ENCODE peak calls at places on chromosomes 3 and 15, in eight cellular contexts. L is breast epithelium; X is activated CD4-positive, alpha-beta T cell treated with anti-CD3 and anti-CD28 coated beads, Interleukin-2, amount 50 U/mL, for 4 hours; T is T-helper 2 cell; Z is activated effector memory CD4-positive, alpha-beta T cell treated with anti-CD3 and anti-CD28 coated beads, Interleukin-2, amount 50 U/mL, for 16 hours; A is EL; U is A673; D is AG04450. J is an unnamed sample.

GRCh38 chr15:101068961-101069734 is 150.0 kb downstream of the LRRK1 start:
- DNase-seq in L (no peak), X (no peak), T (no peak), Z (no peak), A (peak; percentile 65), U (no peak), D (no peak), J (peak; percentile 13)

GRCh38 chr15:67127925-67128324 is 62.5 kb downstream of the SMAD3 start:
- DNase-seq in L (no peak), X (no peak), T (no peak), Z (no peak), A (peak; percentile 98), U (no peak), D (peak; percentile 94), J (peak; percentile 86)

GRCh38 chr15:44195151-44195740 is at the start of gene FRMD5:
- DNase-seq in L (peak; percentile 82), X (peak; percentile 83), T (peak; percentile 80), Z (peak; percentile 94), A (peak; percentile 95), U (peak; percentile 97), D (peak; percentile 92), J (peak; percentile 99)

GRCh38 chr3:143578810-143579425 is 269.4 kb downstream of the SLC9A9 start:
- DNase-seq in L (no peak), X (no peak), T (no peak), Z (no peak), A (no peak), U (no peak), D (no peak), J (no peak)

GRCh38 chr3:11653298-11654055 is 9.8 kb upstream of the VGLL4 start:
- DNase-seq in L (no peak), X (no peak), T (no peak), Z (no peak), A (no peak), U (no peak), D (no peak), J (no peak)

GRCh38 chr3:139117136-139117675 is 72.5 kb upstream of the PRR23C start:
- DNase-seq in L (no peak), X (no peak), T (no peak), Z (no peak), A (peak; percentile 39), U (no peak), D (peak; percentile 26), J (no peak)

GRCh38 chr3:158703566-158703965 is 28.7 kb downstream of the RARRES1 start:
- DNase-seq in L (no peak), X (no peak), T (no peak), Z (no peak), A (no peak), U (no peak), D (no peak), J (no peak)

GRCh38 chr3:45666729-45667440 is 22.3 kb upstream of the SACM1L start:
- DNase-seq in L (no peak), X (no peak), T (no peak), Z (no peak), A (peak; percentile 81), U (peak; percentile 21), D (no peak), J (peak; percentile 48)

GRCh38 chr15:75928680-75929608 is 25.3 kb downstream of the FBXO22 start:
- DNase-seq in L (no peak), X (no peak), T (no peak), Z (no peak), A (peak; percentile 8), U (peak; percentile 39), D (no peak), J (no peak)